ENCODE peak calls at places on chromosomes 6 and 20, in five cellular contexts. S, J, L, M and N are unnamed samples.

GRCh38 chr20:52847739-52848359 is 124.3 kb upstream of the TSHZ2 start:
- DNase-seq in S (no peak), J (no peak), L (no peak), M (peak; percentile 11), N (no peak)

GRCh38 chr6:137044366-137045220 is at the start of gene IL20RA:
- DNase-seq in S (peak; percentile 41), J (no peak), L (peak; percentile 45), M (peak; percentile 57), N (no peak)

GRCh38 chr6:66825539-66825938 is 1118.5 kb upstream of the EYS start:
- DNase-seq in S (no peak), J (no peak), L (no peak), M (no peak), N (no peak)

GRCh38 chr6:125245523-125246264 is 56.1 kb downstream of the HDDC2 start:
- DNase-seq in S (no peak), J (no peak), L (no peak), M (no peak), N (no peak)

GRCh38 chr6:7252390-7252789 is 60.6 kb downstream of the SSR1 start:
- DNase-seq in S (no peak), J (no peak), L (peak; percentile 11), M (no peak), N (no peak)

GRCh38 chr20:58554541-58554940 is 39.3 kb upstream of the APCDD1L start:
- DNase-seq in S (no peak), J (no peak), L (no peak), M (no peak), N (no peak)

GRCh38 chr20:63782051-63782471 is 42.5 kb downstream of the SLC2A4RG start:
- DNase-seq in S (no peak), J (no peak), L (no peak), M (no peak), N (no peak)

GRCh38 chr20:8578191-8578690 is 446.2 kb downstream of the PLCB1 start:
- DNase-seq in S (no peak), J (no peak), L (no peak), M (no peak), N (no peak)

GRCh38 chr6:108127826-108128225 is 38.0 kb upstream of the NR2E1 start:
- DNase-seq in S (no peak), J (no peak), L (peak; percentile 43), M (no peak), N (no peak)

GRCh38 chr6:53873922-53874321 is 79.1 kb downstream of the LRRC1 start:
- DNase-seq in S (no peak), J (no peak), L (no peak), M (no peak), N (no peak)

GRCh38 chr6:157128235-157128761 is 195.0 kb downstream of the TMEM242 start:
- DNase-seq in S (no peak), J (no peak), L (no peak), M (no peak), N (no peak)

GRCh38 chr6:33850869-33851541 is 47.2 kb upstream of the MLN start:
- DNase-seq in S (no peak), J (no peak), L (no peak), M (no peak), N (no peak)

GRCh38 chr6:145278163-145278807 is 457.0 kb downstream of the EPM2A start:
- DNase-seq in S (no peak), J (no peak), L (no peak), M (no peak), N (peak; percentile 46)

GRCh38 chr6:82686719-82687118 is 323.1 kb downstream of the TPBG start:
- DNase-seq in S (no peak), J (no peak), L (no peak), M (no peak), N (no peak)

GRCh38 chr6:56593801-56594318 is 48.8 kb downstream of the DST start:
- DNase-seq in S (no peak), J (no peak), L (no peak), M (no peak), N (no peak)

GRCh38 chr20:36645998-36646397 is at the start of gene SLA2:
- DNase-seq in S (no peak), J (no peak), L (no peak), M (no peak), N (no peak)

GRCh38 chr6:154450498-154450897 is 60.0 kb downstream of the CNKSR3 start:
- DNase-seq in S (no peak), J (no peak), L (no peak), M (no peak), N (no peak)

GRCh38 chr20:1734269-1734858 is 76.8 kb upstream of the SIRPG start:
- DNase-seq in S (no peak), J (no peak), L (no peak), M (no peak), N (no peak)

GRCh38 chr20:6169251-6169650 is 46.4 kb upstream of the FERMT1 start:
- DNase-seq in S (no peak), J (no peak), L (no peak), M (no peak), N (no peak)

GRCh38 chr20:32528291-32528891 is 56.7 kb downstream of the NOL4L start:
- DNase-seq in S (peak; percentile 64), J (no peak), L (peak; percentile 70), M (peak; percentile 54), N (no peak)

GRCh38 chr6:3607599-3607998 is 143.9 kb downstream of the PXDC1 start:
- DNase-seq in S (no peak), J (no peak), L (no peak), M (no peak), N (no peak)

GRCh38 chr6:36428911-36429310 is 13.7 kb downstream of the PXT1 start:
- DNase-seq in S (no peak), J (no peak), L (no peak), M (no peak), N (no peak)

GRCh38 chr6:50699086-50699886 is 14.0 kb upstream of the TFAP2D start:
- DNase-seq in S (no peak), J (no peak), L (no peak), M (peak; percentile 69), N (peak; percentile 41)

GRCh38 chr6:142207265-142207877 is 60.3 kb downstream of the VTA1 start:
- DNase-seq in S (no peak), J (peak; percentile 22), L (peak; percentile 23), M (peak; percentile 78), N (peak; percentile 3)

GRCh38 chr6:121235386-121235785 is 98.9 kb downstream of the TBC1D32 start:
- DNase-seq in S (no peak), J (no peak), L (no peak), M (peak; percentile 3), N (peak; percentile 17)

GRCh38 chr6:71408966-71409723 is 120.5 kb downstream of the OGFRL1 start:
- DNase-seq in S (no peak), J (no peak), L (no peak), M (no peak), N (no peak)

GRCh38 chr6:69305456-69305855 is 491.4 kb downstream of the LMBRD1 start:
- DNase-seq in S (no peak), J (no peak), L (no peak), M (no peak), N (no peak)

GRCh38 chr6:46848684-46849360 is 55.6 kb downstream of the MEP1A start:
- DNase-seq in S (peak; percentile 88), J (peak; percentile 59), L (peak; percentile 77), M (peak; percentile 94), N (peak; percentile 12)

GRCh38 chr6:158595223-158595622 is 35.3 kb downstream of the TMEM181 start:
- DNase-seq in S (no peak), J (no peak), L (no peak), M (no peak), N (no peak)

DNA sequence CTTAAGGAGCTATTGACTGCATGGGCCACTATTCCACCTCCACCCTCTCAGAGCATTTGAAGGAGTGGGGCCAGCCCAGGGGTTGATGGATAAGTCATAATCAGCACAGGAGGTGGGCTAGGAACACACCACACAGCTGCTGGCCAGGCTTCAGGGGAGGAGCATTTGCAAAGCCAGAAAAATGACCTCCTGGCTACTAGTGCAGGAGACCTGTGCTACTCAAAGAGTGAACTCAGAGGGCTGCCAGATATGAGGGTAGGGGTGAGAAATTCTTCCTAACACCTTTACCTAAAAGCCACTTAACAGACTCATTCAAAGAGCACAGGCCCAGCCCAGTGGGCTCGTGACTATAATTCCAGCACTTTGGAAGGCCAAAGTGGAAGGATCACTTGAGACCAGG is 210.8 kb downstream of the TBXT start:
- DNase-seq in S (no peak), J (no peak), L (no peak), M (no peak), N (no peak)
- TF ChIP-seq CTCF in S (no peak), J (no peak), L (no peak), M (no peak), N (no peak)

GRCh38 chr6:41748542-41748941 is 1.3 kb upstream of the PGC start:
- DNase-seq in S (no peak), J (no peak), L (peak; percentile 57), M (no peak), N (no peak)

GRCh38 chr6:41747256-41748101 is at the start of gene PGC:
- DNase-seq in S (no peak), J (no peak), L (no peak), M (no peak), N (no peak)

GRCh38 chr6:41746068-41746467 is 1.1 kb downstream of the PGC start:
- DNase-seq in S (no peak), J (no peak), L (no peak), M (no peak), N (no peak)

GRCh38 chr6:41750374-41750773 is 3.2 kb upstream of the PGC start:
- DNase-seq in S (no peak), J (no peak), L (no peak), M (no peak), N (no peak)

GRCh38 chr6:41748102-41748477 is 893 bp upstream of the PGC start:
- DNase-seq in S (no peak), J (no peak), L (no peak), M (no peak), N (no peak)
- H3K4me3 ChIP-seq in S (no peak overlapping the region), J (no peak overlapping the region), L (no peak overlapping the region), M (no peak overlapping the region), N (no peak overlapping the region)

GRCh38 chr6:32113386-32114352 is 4.5 kb upstream of the TNXB start:
- DNase-seq in S (peak; percentile 85), J (peak; percentile 79), L (peak; percentile 61), M (peak; percentile 65), N (peak; percentile 48)
- TF ChIP-seq CTCF in S (no peak), J (no peak), L (no peak), M (peak; percentile 20), N (peak; percentile 47)

DNA sequence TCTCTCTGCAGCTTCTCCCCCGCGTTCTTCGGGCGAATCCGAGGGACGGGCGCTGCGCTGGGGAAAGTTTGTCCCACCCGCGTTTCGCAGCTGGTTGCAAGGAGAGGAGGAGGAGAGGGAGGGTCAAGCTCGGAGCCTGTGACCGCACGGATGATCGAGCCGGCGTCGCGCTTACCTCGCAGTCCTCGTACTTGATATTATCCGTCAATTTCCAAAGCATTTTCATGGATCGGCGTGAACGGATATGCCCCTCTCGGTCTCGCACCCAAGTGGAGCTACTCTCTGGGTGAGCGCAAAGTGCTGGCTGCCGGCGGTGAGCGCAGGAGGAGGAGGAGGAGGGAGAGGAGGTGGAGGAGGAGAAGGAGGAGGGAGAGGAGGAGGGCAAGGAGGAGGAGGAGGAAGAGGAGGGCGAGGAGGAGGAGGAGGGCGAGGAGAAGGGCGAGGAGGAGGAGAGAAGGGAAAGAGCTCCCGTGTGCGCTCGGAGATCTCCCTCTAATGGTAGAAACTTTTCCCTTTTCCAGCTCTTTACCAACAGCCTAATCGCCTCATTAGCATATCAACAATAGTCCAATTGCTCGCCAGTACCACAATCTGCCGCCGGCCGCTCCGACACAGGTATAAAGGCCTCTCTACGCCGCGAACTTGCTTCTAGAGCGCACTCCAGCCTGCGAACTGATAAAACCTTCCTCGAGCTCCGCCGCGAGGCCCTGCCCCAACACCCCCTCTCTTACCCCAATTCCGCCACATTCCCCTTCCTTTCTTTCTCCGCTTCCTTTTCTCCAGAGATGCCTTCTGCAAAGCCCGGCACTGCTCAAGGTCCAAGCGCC is at the start of gene TFAP2A:
- DNase-seq in S (no peak), J (no peak), L (no peak), M (peak; percentile 89), N (no peak)
- H3K4me3 ChIP-seq in S (no peak within 1 kb of the TSS), J (no peak within 1 kb of the TSS), L (peak within 1 kb of the TSS; percentile 6), M (peak within 1 kb of the TSS; percentile 57), N (peak within 1 kb of the TSS; percentile 15)